ENCODE peak calls at places on chromosomes 11 and 22, in six cellular contexts. S is A673; F is activated CD8-positive, alpha-beta T cell treated with anti-CD3 and anti-CD28 coated beads for 36 hours; Z is mucosa of descending colon; E is AG10803; W is A549. U is an unnamed sample.

GRCh38 chr11:70861534-70861933 is 390.8 kb downstream of the SHANK2 start:
- DNase-seq in S (no peak), F (no peak), Z (peak), E (no peak), W (no peak), U (no peak)

GRCh38 chr22:50041361-50042065 is 16.6 kb downstream of the TTLL8 start:
- DNase-seq in S (no peak), F (no peak), Z (no peak), E (no peak), W (no peak), U (no peak)

GRCh38 chr22:49736538-49736937 is 91.1 kb downstream of the BRD1 start:
- DNase-seq in S (no peak), F (no peak), Z (peak), E (no peak), W (no peak), U (no peak)

GRCh38 chr22:22825213-22825593 is 62.4 kb upstream of the IGLL5 start:
- DNase-seq in S (no peak), F (no peak), Z (no peak), E (no peak), W (no peak), U (no peak)

GRCh38 chr11:68505596-68505995 is 45.0 kb downstream of the PPP6R3 start:
- DNase-seq in S (no peak), F (no peak), Z (no peak), E (peak), W (no peak), U (peak)

GRCh38 chr11:32960553-32961164 is 55.0 kb upstream of the DEPDC7 start:
- DNase-seq in S (peak), F (no peak), Z (no peak), E (peak), W (peak), U (peak)

GRCh38 chr11:31233425-31233824 is 136.1 kb downstream of the DCDC1 start:
- DNase-seq in S (peak), F (no peak), Z (no peak), E (no peak), W (peak), U (peak)

GRCh38 chr22:30763815-30764686 is 69.4 kb downstream of the OSBP2 start:
- DNase-seq in S (peak), F (peak), Z (no peak), E (peak), W (peak), U (peak)

GRCh38 chr11:12259956-12260355 is 117.4 kb upstream of the PARVA start:
- DNase-seq in S (no peak), F (no peak), Z (no peak), E (no peak), W (no peak), U (no peak)

GRCh38 chr11:94544832-94545640 is 1.3 kb downstream of the FUT4 start:
- DNase-seq in S (no peak), F (no peak), Z (peak), E (peak), W (no peak), U (no peak)

GRCh38 chr22:49289822-49290221 is 537.9 kb downstream of the BRD1 start:
- DNase-seq in S (no peak), F (no peak), Z (no peak), E (no peak), W (no peak), U (no peak)

GRCh38 chr11:115333106-115333505 is 171.1 kb downstream of the CADM1 start:
- DNase-seq in S (no peak), F (no peak), Z (no peak), E (peak), W (no peak), U (no peak)

GRCh38 chr22:47192106-47192650 is 429.7 kb downstream of the TBC1D22A start:
- DNase-seq in S (no peak), F (no peak), Z (no peak), E (no peak), W (no peak), U (no peak)

GRCh38 chr11:66853242-66854229 is 3.3 kb upstream of the LRFN4 start:
- DNase-seq in S (no peak), F (no peak), Z (peak), E (no peak), W (no peak), U (no peak)

GRCh38 chr22:42743501-42743991 is 22.9 kb upstream of the A4GALT start:
- DNase-seq in S (peak), F (no peak), Z (peak), E (peak), W (no peak), U (peak)

GRCh38 chr22:46454910-46455269 is 82.5 kb downstream of the CELSR1 start:
- DNase-seq in S (no peak), F (no peak), Z (peak), E (no peak), W (peak), U (no peak)

GRCh38 chr11:9990221-9990973 is 303.6 kb downstream of the SBF2 start:
- DNase-seq in S (no peak), F (no peak), Z (no peak), E (peak), W (peak), U (no peak)

GRCh38 chr11:13834463-13834862 is 128.1 kb upstream of the SPON1 start:
- DNase-seq in S (peak), F (peak), Z (no peak), E (no peak), W (peak), U (no peak)

GRCh38 chr11:60485987-60486386 is 6.6 kb upstream of the MS4A12 start:
- DNase-seq in S (peak), F (peak), Z (no peak), E (no peak), W (peak), U (no peak)
- TF ChIP-seq CTCF in S (peak), F (peak), Z (no peak), E (no peak), W (peak), U (no peak)

DNA sequence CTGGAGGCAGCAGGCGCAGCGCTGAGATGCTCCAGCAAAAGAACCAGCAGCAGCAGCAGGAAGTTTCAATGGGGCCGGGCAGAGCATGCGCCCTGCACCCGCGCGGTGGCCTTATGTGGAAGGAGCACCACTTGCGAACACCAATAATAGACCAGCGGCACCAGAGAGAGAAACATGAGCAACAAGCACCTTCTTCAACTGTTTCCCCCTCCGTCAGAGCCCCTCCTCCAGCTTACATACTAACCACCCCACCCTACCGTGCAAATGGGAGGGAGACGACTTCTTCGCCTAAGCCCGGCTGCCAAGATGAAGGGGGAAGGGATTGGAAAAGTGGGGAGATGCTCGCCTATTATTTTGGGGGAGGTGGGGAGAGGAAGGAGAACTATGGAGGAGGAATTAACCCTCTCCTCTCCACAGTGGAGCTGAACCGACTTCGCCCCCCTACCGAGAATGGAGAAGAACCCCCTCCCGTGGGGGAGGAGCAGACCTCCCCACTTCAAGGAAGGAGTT is 1.1 kb downstream of the RSF1 start:
- DNase-seq in S (peak), F (peak), Z (peak), E (peak), W (peak), U (peak)
- TF ChIP-seq CTCF in S (no peak), F (peak), Z (no peak), E (peak), W (no peak), U (peak)

DNA sequence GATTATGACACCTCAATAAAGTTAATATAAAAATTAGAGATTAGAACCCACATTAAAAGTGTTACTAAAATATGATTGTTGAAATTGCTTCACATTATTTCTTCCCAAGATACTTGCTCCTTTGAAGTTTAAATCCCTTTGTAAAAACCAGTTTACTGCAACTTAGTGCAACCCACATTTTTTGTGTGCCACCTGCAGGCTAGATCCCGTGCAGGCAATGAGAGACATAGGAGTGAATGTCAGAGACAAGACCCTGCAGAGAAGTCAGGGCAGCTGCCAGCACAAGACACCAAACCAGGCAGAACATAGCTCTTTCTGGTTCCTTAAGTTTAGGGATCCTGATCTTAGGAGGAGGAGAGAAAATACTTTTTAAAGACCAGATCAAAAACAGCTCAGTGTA is 142.9 kb upstream of the MTNR1B start:
- DNase-seq in S (no peak), F (no peak), Z (no peak), E (no peak), W (no peak), U (no peak)
- TF ChIP-seq CTCF in S (peak), F (no peak), Z (no peak), E (no peak), W (no peak), U (no peak)

GRCh38 chr22:26364066-26365015 is 64.7 kb upstream of the ASPHD2 start:
- DNase-seq in S (peak), F (peak), Z (no peak), E (peak), W (peak), U (peak)
- TF ChIP-seq CTCF in S (peak), F (peak), Z (peak), E (peak), W (peak), U (peak)

GRCh38 chr11:36358436-36358835 is 62.3 kb downstream of the PRR5L start:
- DNase-seq in S (no peak), F (no peak), Z (no peak), E (no peak), W (no peak), U (no peak)
- TF ChIP-seq CTCF in S (no peak), F (no peak), Z (no peak), E (no peak), W (no peak), U (no peak)

GRCh38 chr11:35387341-35387982 is 31.9 kb downstream of the SLC1A2 start:
- DNase-seq in S (peak), F (no peak), Z (no peak), E (no peak), W (peak), U (peak)
- TF ChIP-seq CTCF in S (no peak), F (no peak), Z (no peak), E (no peak), W (no peak), U (no peak)

DNA sequence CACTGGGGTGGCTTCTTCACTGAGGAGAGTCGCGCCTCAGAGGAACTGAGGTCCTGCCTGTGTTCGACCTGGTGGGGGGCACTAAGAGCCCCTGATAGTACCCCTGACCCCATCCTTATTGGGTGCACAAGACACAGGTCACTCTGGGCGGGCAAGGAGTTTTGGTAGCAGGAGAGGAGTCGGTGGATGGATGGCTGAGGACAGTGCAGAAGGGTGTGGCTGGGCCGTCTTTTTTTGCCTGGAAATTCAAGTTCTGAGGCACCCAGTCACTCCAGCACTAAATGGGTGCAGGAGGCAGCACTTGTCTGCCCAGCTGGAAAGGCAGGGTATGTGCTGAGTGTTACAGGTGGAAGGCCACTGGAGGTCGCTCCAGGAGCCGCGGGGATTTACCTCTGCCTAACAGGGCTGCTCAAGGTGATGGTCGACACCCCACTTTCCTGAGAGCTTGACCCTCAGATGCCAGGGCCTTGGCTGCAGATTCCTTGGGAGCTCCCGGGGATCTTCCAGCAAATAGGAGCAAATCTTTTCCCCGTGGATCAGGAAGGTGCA is 960 bp downstream of the TSSC4 start:
- DNase-seq in S (no peak), F (no peak), Z (no peak), E (no peak), W (no peak), U (no peak)
- TF ChIP-seq CTCF in S (no peak), F (no peak), Z (no peak), E (no peak), W (no peak), U (peak)

GRCh38 chr22:17260950-17261349 is 41.7 kb upstream of the ADA2 start:
- DNase-seq in S (no peak), F (no peak), Z (no peak), E (no peak), W (no peak), U (no peak)
- TF ChIP-seq CTCF in S (no peak), F (no peak), Z (no peak), E (no peak), W (no peak), U (no peak)

GRCh38 chr11:59429924-59430516 is 3.8 kb upstream of the OR5A2 start:
- DNase-seq in S (peak), F (peak), Z (no peak), E (peak), W (peak), U (peak)
- TF ChIP-seq CTCF in S (peak), F (peak), Z (peak), E (peak), W (peak), U (peak)